ENCODE peak calls at places on chromosomes 6 and 20, in four cellular contexts. W is CD4-positive, alpha-beta T cell; N is HFFc6; B is activated CD8-positive, alpha-beta memory T cell treated with anti-CD3 and anti-CD28 coated beads for 24 hours. U is an unnamed sample.

GRCh38 chr6:12066297-12066696 is 54.2 kb downstream of the HIVEP1 start:
- DNase-seq in B (no peak), N (no peak), W (no peak), U (no peak)

GRCh38 chr6:84263557-84263956 is 36.1 kb upstream of the CEP162 start:
- DNase-seq in W (no peak), B (no peak), N (no peak), U (no peak)

GRCh38 chr6:128432394-128432793 is 88.0 kb downstream of the PTPRK start:
- DNase-seq in W (no peak), B (no peak), N (peak), U (peak)

GRCh38 chr6:102895683-102896082 is 1502.2 kb downstream of the GRIK2 start:
- DNase-seq in W (no peak), B (no peak), N (no peak), U (no peak)

GRCh38 chr6:143536461-143536865 is 24.9 kb upstream of the FUCA2 start:
- DNase-seq in N (peak), B (peak), W (no peak), U (no peak)

GRCh38 chr6:1502041-1502440 is 107.7 kb upstream of the FOXC1 start:
- DNase-seq in W (no peak), B (no peak), N (no peak), U (no peak)

GRCh38 chr6:158438201-158438600 is 121.7 kb upstream of the TMEM181 start:
- DNase-seq in N (no peak), W (no peak), B (no peak), U (no peak)

GRCh38 chr20:33399924-33400323 is 1.4 kb downstream of the CDK5RAP1 start:
- DNase-seq in N (no peak), W (no peak), B (no peak), U (no peak)

GRCh38 chr6:27966044-27966443 is 9.0 kb downstream of the OR2B6 start:
- DNase-seq in B (no peak), W (no peak), N (no peak), U (no peak)

GRCh38 chr6:148831064-148831463 is 84.2 kb downstream of the UST start:
- DNase-seq in N (no peak), B (no peak), W (peak), U (no peak)

GRCh38 chr6:7658543-7658942 is 67.4 kb upstream of the BMP6 start:
- DNase-seq in B (no peak), W (no peak), N (no peak), U (no peak)

GRCh38 chr20:19015890-19016465 is 196.5 kb upstream of the SLC24A3 start:
- DNase-seq in W (no peak), N (no peak), B (no peak), U (no peak)

GRCh38 chr6:88609973-88610372 is 353.4 kb downstream of the RNGTT start:
- DNase-seq in W (no peak), N (no peak), B (no peak), U (no peak)

GRCh38 chr6:128605961-128606360 is 85.6 kb upstream of the PTPRK start:
- DNase-seq in N (peak), B (no peak), W (no peak), U (peak)

GRCh38 chr6:56555438-56555872 is 87.2 kb downstream of the DST start:
- DNase-seq in W (no peak), N (no peak), B (no peak), U (no peak)

GRCh38 chr20:62808211-62808865 is 3.7 kb downstream of the OGFR start:
- DNase-seq in W (peak), N (no peak), B (peak), U (no peak)

GRCh38 chr6:1624848-1625341 is 15.2 kb downstream of the FOXC1 start:
- DNase-seq in N (peak), B (no peak), W (no peak), U (no peak)

GRCh38 chr6:41712651-41713103 is 22.7 kb downstream of the TFEB start:
- DNase-seq in W (no peak), N (peak), B (no peak), U (no peak)

GRCh38 chr6:12709556-12709955 is 7.0 kb upstream of the PHACTR1 start:
- DNase-seq in B (no peak), N (no peak), W (no peak), U (peak)

GRCh38 chr6:33428219-33428890 is 8.5 kb downstream of the SYNGAP1 start:
- DNase-seq in W (no peak), N (peak), B (peak), U (no peak)

GRCh38 chr6:71977860-71978259 is 91.5 kb downstream of the RIMS1 start:
- DNase-seq in B (no peak), N (no peak), W (no peak), U (no peak)

U was measured in BJ.